ENCODE peak calls at places on chromosomes 12 and 14, in seven cellular contexts. T is M059J; U is GM03348; O is stimulated activated CD8-positive, alpha-beta memory T cell treated with anti-CD3 and anti-CD28 coated beads, Interleukin-15, amount 100 ng/mL, for 1 hour; X is AG09309; D is ELF-1; L is cardiac muscle cell. N is an unnamed sample.

GRCh38 chr14:105330491-105330895 is 15.9 kb downstream of the PACS2 start:
- DNase-seq in T (peak), U (peak), O (no peak), X (peak), D (no peak), L (peak), N (peak)

GRCh38 chr12:126480396-126480795 is 1415.2 kb downstream of the AACS start:
- DNase-seq in T (no peak), U (no peak), O (no peak), X (no peak), D (no peak), L (no peak), N (no peak)

GRCh38 chr12:120498870-120499515 is 3.1 kb downstream of the DYNLL1 start:
- DNase-seq in T (peak), U (no peak), O (no peak), X (no peak), D (no peak), L (no peak), N (no peak)

GRCh38 chr14:64092940-64093339 is 201.2 kb downstream of the ESR2 start:
- DNase-seq in T (no peak), U (no peak), O (no peak), X (no peak), D (no peak), L (no peak), N (no peak)

GRCh38 chr14:84152452-84152851 is 1377.5 kb upstream of the FLRT2 start:
- DNase-seq in T (no peak), U (no peak), O (no peak), X (no peak), D (no peak), L (no peak), N (no peak)

GRCh38 chr12:41556176-41556575 is 368.1 kb downstream of the PDZRN4 start:
- DNase-seq in T (no peak), U (no peak), O (no peak), X (no peak), D (no peak), L (no peak), N (no peak)

GRCh38 chr14:26851793-26852192 is 254.0 kb upstream of the NOVA1 start:
- DNase-seq in T (no peak), U (no peak), O (no peak), X (no peak), D (no peak), L (no peak), N (no peak)

GRCh38 chr14:41668346-41668745 is 61.7 kb downstream of the LRFN5 start:
- DNase-seq in T (no peak), U (no peak), O (no peak), X (peak), D (no peak), L (peak), N (no peak)

GRCh38 chr12:25458047-25458552 is 95.0 kb downstream of the LMNTD1 start:
- DNase-seq in T (peak), U (peak), O (no peak), X (peak), D (no peak), L (peak), N (peak)

GRCh38 chr14:74333909-74334308 is 14.4 kb upstream of the VRTN start:
- DNase-seq in T (peak), U (peak), O (no peak), X (peak), D (no peak), L (peak), N (peak)

GRCh38 chr12:45674583-45674982 is 54.9 kb upstream of the ARID2 start:
- DNase-seq in T (peak), U (peak), O (no peak), X (peak), D (no peak), L (peak), N (peak)

GRCh38 chr14:33805593-33805992 is 145.3 kb downstream of the EGLN3 start:
- DNase-seq in T (no peak), U (no peak), O (no peak), X (no peak), D (no peak), L (no peak), N (no peak)

GRCh38 chr12:57176846-57177245 is 29.4 kb upstream of the LRP1-AS start:
- DNase-seq in T (no peak), U (no peak), O (no peak), X (no peak), D (no peak), L (no peak), N (no peak)

GRCh38 chr12:56634242-56634836 is 4.2 kb upstream of the BAZ2A start:
- DNase-seq in T (peak), U (peak), O (no peak), X (no peak), D (peak), L (no peak), N (no peak)